ENCODE peak calls at places on chromosomes 2 and 18, in seven cellular contexts. W is GM06990, N is heart left ventricle, I is fibroblast of lung, F is tibial artery, Y is prostate gland, S is GM20000. B is an unnamed sample.

GRCh38 chr2:102950547-102950946 is 188.7 kb downstream of the TMEM182 start:
- DNase-seq in W (no peak), N (no peak), I (peak), F (no peak), Y (no peak), S (no peak), B (no peak)

GRCh38 chr18:9856097-9856496 is 29.7 kb upstream of the TXNDC2 start:
- DNase-seq in W (no peak), N (no peak), I (no peak), F (no peak), Y (no peak), S (no peak), B (no peak)

GRCh38 chr2:219521066-219521880 is 7.0 kb downstream of the ASIC4 start:
- DNase-seq in W (no peak), N (peak), I (peak), F (no peak), Y (no peak), S (no peak), B (no peak)

GRCh38 chr18:33584845-33585775 is 7.1 kb downstream of the ASXL3 start:
- DNase-seq in W (no peak), N (peak), I (no peak), F (no peak), Y (no peak), S (no peak), B (no peak)

GRCh38 chr2:157305713-157306110 is 19.9 kb downstream of the ERMN start:
- DNase-seq in W (no peak), N (no peak), I (peak), F (no peak), Y (no peak), S (no peak), B (no peak)

GRCh38 chr2:220775856-220776467 is 796.1 kb downstream of the EPHA4 start:
- DNase-seq in W (no peak), N (no peak), I (peak), F (no peak), Y (no peak), S (no peak), B (no peak)

GRCh38 chr2:24009680-24010476 is at the start of gene MFSD2B:
- DNase-seq in W (no peak), N (no peak), I (peak), F (no peak), Y (no peak), S (peak), B (no peak)

GRCh38 chr2:216967889-216968288 is 108.0 kb upstream of the TNP1 start:
- DNase-seq in W (no peak), N (no peak), I (no peak), F (no peak), Y (no peak), S (no peak), B (no peak)

GRCh38 chr2:224311226-224311625 is 90.7 kb downstream of the FAM124B start:
- DNase-seq in W (no peak), N (no peak), I (peak), F (no peak), Y (no peak), S (no peak), B (no peak)

GRCh38 chr18:58208207-58208944 is 164.3 kb downstream of the NEDD4L start:
- DNase-seq in W (no peak), N (no peak), I (peak), F (no peak), Y (no peak), S (no peak), B (no peak)

GRCh38 chr2:10094271-10094814 is 14.1 kb upstream of the CYS1 start:
- DNase-seq in W (no peak), N (no peak), I (no peak), F (no peak), Y (no peak), S (no peak), B (no peak)

GRCh38 chr2:42931818-42932195 is 139.4 kb upstream of the HAAO start:
- DNase-seq in W (no peak), N (no peak), I (peak), F (no peak), Y (no peak), S (no peak), B (no peak)

GRCh38 chr2:27752551-27753237 is 18.8 kb upstream of the MRPL33 start:
- DNase-seq in W (no peak), N (no peak), I (no peak), F (no peak), Y (peak), S (no peak), B (peak)

GRCh38 chr2:149370061-149370775 is 39.8 kb downstream of the LYPD6 start:
- DNase-seq in W (no peak), N (no peak), I (no peak), F (no peak), Y (no peak), S (no peak), B (no peak)

GRCh38 chr2:68709421-68709911 is 25.1 kb upstream of the ARHGAP25 start:
- DNase-seq in W (no peak), N (no peak), I (peak), F (no peak), Y (no peak), S (no peak), B (no peak)

GRCh38 chr2:7767902-7768301 is 850.7 kb downstream of the RNF144A start:
- DNase-seq in W (no peak), N (no peak), I (no peak), F (no peak), Y (no peak), S (no peak), B (no peak)

GRCh38 chr2:100161940-100162620 is 19.7 kb upstream of the AFF3 start:
- DNase-seq in W (no peak), N (no peak), I (no peak), F (no peak), Y (no peak), S (no peak), B (no peak)

GRCh38 chr2:156192468-156192867 is 140.1 kb downstream of the NR4A2 start:
- DNase-seq in W (peak), N (no peak), I (no peak), F (no peak), Y (no peak), S (no peak), B (no peak)

DNA sequence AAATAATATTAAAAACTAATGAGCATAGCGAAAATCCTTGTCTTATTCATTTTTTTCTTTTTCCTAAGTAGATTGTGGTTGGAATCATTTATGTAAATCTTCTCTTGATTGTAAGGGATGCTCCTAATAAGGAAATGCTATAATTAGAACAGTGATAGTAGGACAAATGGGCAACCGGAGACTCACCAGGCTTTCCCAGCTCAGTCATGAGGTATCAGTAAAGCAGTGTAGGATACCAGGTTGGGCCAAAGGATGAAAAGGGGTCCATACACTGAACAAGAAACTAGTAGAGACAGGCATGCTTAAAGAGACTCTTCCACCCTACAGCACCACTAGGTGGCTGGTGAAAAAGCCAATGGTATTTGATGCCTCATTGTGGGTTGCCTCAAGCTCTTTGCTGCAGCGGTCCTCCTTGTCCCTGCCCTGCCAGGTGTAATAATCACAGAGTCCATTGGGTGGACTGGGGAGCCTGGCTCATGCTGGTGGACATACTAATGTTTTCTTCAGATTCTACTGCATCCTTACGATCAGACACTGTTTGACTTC is 71.4 kb upstream of the FAM98A start:
- DNase-seq in W (no peak), N (no peak), I (no peak), F (no peak), Y (no peak), S (no peak), B (no peak)
- TF ChIP-seq CTCF in W (peak), N (no peak), I (no peak), F (no peak), Y (no peak), S (no peak), B (no peak)

DNA sequence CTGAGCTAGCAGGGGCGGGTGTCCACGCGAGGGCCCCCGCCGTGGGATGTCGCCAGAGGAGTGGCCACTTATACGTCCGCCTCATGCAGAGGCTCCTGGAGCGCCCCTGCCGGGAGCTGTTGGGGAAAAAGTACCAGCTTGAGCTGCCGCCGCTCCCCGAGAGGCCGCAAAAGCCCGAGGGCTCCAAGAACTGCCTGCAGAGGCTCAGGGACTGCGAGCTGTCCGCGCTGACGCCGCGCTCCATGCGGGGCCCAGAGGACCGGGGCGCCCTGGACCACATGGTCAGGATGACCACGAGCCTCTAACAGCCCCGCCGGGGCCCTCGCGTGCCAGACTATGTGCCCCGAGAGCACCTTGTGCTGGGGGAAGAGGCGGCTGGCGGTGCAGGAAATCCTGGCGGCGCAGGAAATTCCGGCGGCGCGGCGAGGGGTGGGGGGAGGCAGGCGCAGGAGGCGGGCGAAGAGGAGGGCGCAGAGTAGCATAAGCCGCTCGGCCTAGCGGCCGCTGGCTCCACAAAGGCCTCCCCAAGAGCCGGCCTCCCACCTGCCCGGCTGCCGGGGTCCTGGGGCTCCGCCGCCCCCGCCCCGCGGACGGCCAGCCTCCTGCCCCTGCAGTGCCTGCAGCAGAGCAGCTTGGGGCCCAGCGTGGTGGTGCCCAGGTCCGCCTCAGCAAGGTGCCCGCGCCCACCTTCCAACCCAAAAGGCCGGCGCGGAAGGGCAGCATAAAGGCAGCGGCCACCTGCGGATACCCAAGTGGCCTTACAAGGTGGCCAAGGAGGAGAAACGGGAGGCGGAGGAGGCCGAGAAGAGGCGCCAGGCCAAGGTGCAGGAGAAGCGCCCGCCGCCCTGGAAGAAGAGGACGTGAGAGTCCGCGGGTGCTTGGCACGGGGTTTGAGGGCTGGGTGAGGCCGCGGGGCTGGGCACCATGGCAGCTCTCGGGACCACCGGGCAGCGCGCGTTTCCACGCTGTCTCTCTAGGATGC is 42.1 kb upstream of the TRIM43B start:
- DNase-seq in W (peak), N (peak), I (peak), F (peak), Y (peak), S (peak), B (peak)
- TF ChIP-seq CTCF in W (peak), N (no peak), I (peak), F (no peak), Y (no peak), S (no peak), B (peak)

GRCh38 chr2:50645346-50645745 is 386.6 kb downstream of the NRXN1 start:
- DNase-seq in W (no peak), N (no peak), I (no peak), F (no peak), Y (no peak), S (no peak), B (no peak)
- TF ChIP-seq CTCF in W (no peak), N (no peak), I (no peak), F (no peak), Y (no peak), S (no peak), B (no peak)

GRCh38 chr2:172467382-172467781 is 40.0 kb downstream of the ITGA6 start:
- DNase-seq in W (no peak), N (no peak), I (no peak), F (no peak), Y (no peak), S (no peak), B (no peak)
- TF ChIP-seq CTCF in W (peak), N (no peak), I (no peak), F (no peak), Y (no peak), S (no peak), B (no peak)

GRCh38 chr2:37414470-37414949 is 70.1 kb downstream of the QPCT start:
- DNase-seq in W (peak), N (no peak), I (peak), F (no peak), Y (no peak), S (peak), B (no peak)
- TF ChIP-seq CTCF in W (peak), N (peak), I (peak), F (peak), Y (peak), S (peak), B (peak)

DNA sequence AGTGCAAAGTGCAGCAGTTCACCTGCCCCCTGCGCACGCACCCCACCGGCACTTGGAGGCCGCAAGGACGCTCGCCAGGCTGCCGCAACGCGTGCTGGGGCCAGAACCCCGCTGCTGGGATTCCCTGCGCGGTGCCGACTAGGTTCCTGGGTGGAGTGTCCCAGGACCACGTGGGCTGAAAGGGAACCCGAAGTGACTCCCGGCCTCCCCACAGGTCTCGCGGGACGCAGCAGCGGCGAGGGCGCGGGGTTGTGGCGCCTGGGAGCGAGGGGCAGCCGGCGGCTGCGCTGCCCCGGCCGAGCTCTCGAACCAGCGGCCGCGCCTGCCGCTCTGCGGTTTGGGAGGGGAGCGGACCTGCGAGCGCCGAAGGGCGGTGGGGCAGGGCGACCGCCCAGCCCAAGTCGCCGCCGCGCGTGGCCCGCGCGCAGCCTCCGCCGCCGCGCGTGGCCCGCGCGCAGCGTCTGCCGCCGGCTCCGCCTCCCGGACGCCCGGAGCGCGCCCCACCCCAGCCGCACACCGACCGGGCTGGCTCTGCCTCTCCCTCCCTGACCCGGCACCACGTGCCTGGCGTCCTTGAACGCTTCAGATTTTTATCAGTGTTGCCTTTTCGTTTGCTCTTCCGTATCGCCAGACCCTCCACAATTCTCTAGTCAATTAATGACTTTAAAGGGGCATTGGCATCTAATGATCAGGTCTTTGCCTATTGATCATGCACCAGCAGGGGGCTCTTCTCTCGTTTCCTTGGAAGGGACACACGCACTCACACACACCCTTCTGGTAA is at the start of gene FTCDNL1:
- DNase-seq in W (peak), N (peak), I (peak), F (peak), Y (peak), S (peak), B (no peak)
- TF ChIP-seq CTCF in W (peak), N (peak), I (peak), F (no peak), Y (no peak), S (peak), B (peak)